ENCODE peak calls at places on chromosome 18, in seven cellular contexts. D is GM23338, S is Panc1, N is HCT116, R is GM12878, Q is SK-N-SH, A is HepG2. H is an unnamed sample.
A peak's percentile ranks its signal among the peaks of the same experiment; 100 is the strongest.

GRCh38 chr18:47436871-47437270 is 185.4 kb upstream of the SKOR2 start:
- DNase-seq in D (no peak), S (no peak), N (no peak), R (no peak), Q (no peak), A (no peak), H (no peak)

GRCh38 chr18:13036622-13037320 is 45.6 kb downstream of the CEP192 start:
- DNase-seq in D (no peak), S (no peak), N (no peak), R (no peak), Q (no peak), A (no peak), H (no peak)

GRCh38 chr18:29218101-29218500 is 1041.2 kb upstream of the CDH2 start:
- DNase-seq in D (no peak), S (no peak), N (no peak), R (no peak), Q (no peak), A (no peak), H (no peak)

GRCh38 chr18:13909541-13909940 is 5.8 kb downstream of the MC2R start:
- DNase-seq in D (no peak), S (no peak), N (no peak), R (no peak), Q (no peak), A (no peak), H (no peak)

GRCh38 chr18:35581555-35582309 is at the start of gene GALNT1:
- DNase-seq in D (peak; percentile 50), S (no peak), N (no peak), R (no peak), Q (peak; percentile 81), A (no peak), H (peak; percentile 29)

GRCh38 chr18:38930881-38931753 is 1365.5 kb upstream of the CELF4 start:
- DNase-seq in D (peak; percentile 51), S (no peak), N (no peak), R (no peak), Q (no peak), A (no peak), H (no peak)

GRCh38 chr18:39134255-39134654 is 1568.7 kb upstream of the CELF4 start:
- DNase-seq in D (peak; percentile 15), S (no peak), N (no peak), R (no peak), Q (no peak), A (no peak), H (no peak)

GRCh38 chr18:79857082-79857661 is 59.4 kb downstream of the KCNG2 start:
- DNase-seq in D (no peak), S (peak; percentile 42), N (no peak), R (no peak), Q (peak; percentile 59), A (peak; percentile 19), H (no peak)

GRCh38 chr18:58310517-58310916 is 266.5 kb downstream of the NEDD4L start:
- DNase-seq in D (peak; percentile 14), S (no peak), N (no peak), R (no peak), Q (no peak), A (no peak), H (no peak)

DNA sequence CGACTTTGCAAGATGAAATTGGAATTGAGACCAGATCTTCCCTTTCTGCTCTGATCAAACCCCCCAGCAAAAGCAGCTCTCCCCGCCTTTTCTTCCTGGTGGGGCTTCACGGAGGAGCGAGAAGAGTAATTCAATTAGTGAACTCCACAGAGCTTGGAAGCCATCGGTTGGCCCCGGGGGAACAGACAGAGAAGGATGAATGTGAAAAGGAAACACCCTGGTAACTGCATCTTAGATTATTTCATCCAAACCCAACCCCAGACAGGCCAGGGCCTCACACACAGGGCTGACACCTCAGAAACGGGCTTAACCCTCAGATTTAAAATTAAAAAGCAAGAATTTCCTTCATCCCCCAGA is 18.3 kb downstream of the SMAD7 start:
- DNase-seq in D (no peak), S (no peak), N (no peak), R (no peak), Q (no peak), A (no peak), H (no peak)
- TF ChIP-seq POLR2AphosphoS5 in D (no peak), S (no peak), N (no peak), R (no peak), Q (no peak), A (no peak), H (no peak)

GRCh38 chr18:48913723-48914122 is 37.0 kb downstream of the SMAD7 start:
- DNase-seq in D (no peak), S (no peak), N (no peak), R (no peak), Q (no peak), A (no peak), H (no peak)
- TF ChIP-seq REST in D (no peak), S (no peak), N (no peak), R (no peak), Q (no peak), A (no peak), H (no peak)

DNA sequence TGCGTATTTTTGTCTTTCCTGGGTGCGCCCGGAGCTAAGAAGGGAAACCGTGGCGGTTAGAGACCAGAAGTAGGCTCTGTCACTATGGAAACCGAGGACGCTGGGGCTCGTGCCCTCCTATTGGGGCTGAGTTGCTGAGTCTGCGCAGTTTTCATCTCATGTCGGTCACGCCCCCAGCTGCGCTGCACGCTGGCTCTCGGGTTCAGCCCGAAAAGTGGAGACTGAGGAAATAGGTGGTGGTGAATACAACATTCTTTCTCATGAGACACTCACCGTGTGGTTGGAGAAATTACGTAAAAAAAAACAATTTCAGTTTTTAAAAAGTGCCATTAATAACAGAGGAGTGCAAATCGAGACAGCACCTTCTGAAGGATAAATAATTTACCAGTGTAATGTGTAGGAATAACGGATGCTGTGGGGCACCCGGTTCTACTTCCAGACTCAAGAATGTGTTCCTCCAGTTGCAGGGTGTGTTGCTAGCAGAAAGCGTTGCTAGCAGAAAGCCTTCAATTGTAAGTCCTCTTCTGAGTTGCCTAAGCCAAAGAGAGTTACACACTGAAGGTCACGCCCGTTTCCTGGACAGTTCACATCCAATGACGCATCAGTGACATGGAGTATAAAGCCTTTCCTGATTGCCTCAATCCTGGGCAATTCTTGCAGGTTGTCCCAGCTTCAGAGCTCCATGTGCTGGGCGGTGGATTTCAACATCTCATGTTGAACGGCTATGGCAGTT is 20.4 kb upstream of the CXXC1 start:
- DNase-seq in D (peak; percentile 98), S (peak; percentile 45), N (no peak), R (peak; percentile 73), Q (peak; percentile 94), A (peak; percentile 85), H (peak; percentile 99)
- TF ChIP-seq POLR2AphosphoS5 in D (no peak), S (no peak), N (no peak), R (no peak), Q (peak; percentile 58), A (no peak), H (peak; percentile 87)

GRCh38 chr18:57273194-57273593 is 79.2 kb upstream of the ST8SIA3 start:
- DNase-seq in D (no peak), S (no peak), N (no peak), R (no peak), Q (no peak), A (peak; percentile 43), H (no peak)
- TF ChIP-seq REST in D (no peak), S (no peak), N (no peak), R (no peak), Q (no peak), A (no peak), H (no peak)

GRCh38 chr18:37442477-37442876 is 123.1 kb downstream of the CELF4 start:
- DNase-seq in D (no peak), S (no peak), N (no peak), R (no peak), Q (no peak), A (no peak), H (no peak)

GRCh38 chr18:37441821-37442220 is 123.8 kb downstream of the CELF4 start:
- DNase-seq in D (no peak), S (no peak), N (no peak), R (no peak), Q (no peak), A (no peak), H (no peak)

GRCh38 chr18:37447959-37448916 is 117.4 kb downstream of the CELF4 start:
- DNase-seq in D (no peak), S (no peak), N (no peak), R (no peak), Q (no peak), A (no peak), H (no peak)

GRCh38 chr18:37449618-37450017 is 116.0 kb downstream of the CELF4 start:
- DNase-seq in D (no peak), S (no peak), N (no peak), R (no peak), Q (no peak), A (no peak), H (no peak)

GRCh38 chr18:37445368-37445767 is 120.2 kb downstream of the CELF4 start:
- DNase-seq in D (no peak), S (no peak), N (no peak), R (no peak), Q (peak; percentile 54), A (no peak), H (no peak)
- TF ChIP-seq POLR2AphosphoS5 in D (no peak), S (no peak), N (no peak), R (no peak), Q (no peak), A (no peak), H (no peak)

DNA sequence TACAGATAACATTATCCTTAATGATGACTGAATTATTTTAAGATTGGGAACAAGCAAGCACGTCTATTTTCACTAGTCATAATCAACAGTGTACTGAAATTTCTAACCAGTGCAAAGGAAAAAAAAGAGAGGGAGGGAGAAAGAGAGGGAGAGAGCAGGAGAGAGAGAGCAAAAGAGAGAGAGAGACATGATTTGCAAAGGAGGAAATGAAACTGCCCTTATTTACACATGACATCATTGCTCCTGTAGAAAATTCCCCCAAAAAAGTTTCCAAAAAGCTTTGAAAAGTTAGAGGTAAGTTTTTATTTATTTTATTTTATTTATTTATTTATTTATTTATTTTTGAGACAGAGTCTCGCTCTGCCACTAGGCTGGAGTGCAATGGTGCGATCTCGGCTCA is 355.3 kb upstream of the CELF4 start:
- DNase-seq in D (no peak), S (no peak), N (no peak), R (no peak), Q (no peak), A (no peak), H (no peak)
- TF ChIP-seq REST in D (no peak), S (no peak), N (no peak), R (no peak), Q (no peak), A (no peak), H (no peak)

DNA sequence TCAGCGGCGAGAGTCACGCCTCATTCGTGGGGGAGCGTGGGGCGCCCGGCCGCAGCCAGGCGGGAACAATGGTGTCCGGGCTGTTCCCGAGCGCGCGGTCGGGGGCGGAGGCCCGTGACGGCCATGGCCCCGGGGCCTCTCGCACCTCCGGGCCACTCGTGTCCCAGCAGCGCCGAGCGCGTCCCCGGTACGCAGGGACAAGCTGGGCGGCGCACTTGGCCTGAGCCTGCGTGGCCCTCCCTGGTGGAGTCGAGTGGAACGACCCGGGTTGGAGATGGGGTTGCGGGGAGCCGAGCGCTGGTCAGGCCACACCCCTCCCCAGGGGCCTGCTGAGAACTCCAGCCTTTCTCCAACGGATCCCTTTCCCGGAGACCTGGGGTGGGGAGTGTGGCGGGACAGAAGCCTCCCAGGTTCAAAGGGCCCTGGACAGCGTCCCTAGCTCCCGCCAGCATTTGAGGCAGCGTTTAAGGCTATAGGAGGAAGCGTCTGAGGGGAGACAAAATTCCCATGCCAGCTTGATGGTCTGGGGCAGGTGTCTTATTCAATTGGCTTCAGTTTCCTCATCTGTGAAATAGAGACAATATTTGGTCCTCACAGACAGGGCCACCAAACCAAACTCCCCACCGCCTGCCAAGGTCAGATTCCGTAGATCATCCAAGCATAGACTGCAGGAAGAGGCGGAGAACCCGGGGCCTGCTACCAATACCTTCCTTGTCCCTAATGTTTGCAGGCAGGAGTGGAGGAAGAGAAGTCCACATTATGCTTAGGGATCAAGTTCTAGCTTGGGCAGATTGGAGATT is 545 bp downstream of the CNDP2 start:
- DNase-seq in D (peak; percentile 66), S (no peak), N (peak; percentile 26), R (no peak), Q (peak; percentile 79), A (peak; percentile 65), H (no peak)
- TF ChIP-seq POLR2AphosphoS5 in D (no peak), S (no peak), N (no peak), R (peak; percentile 1), Q (no peak), A (peak; percentile 15), H (no peak)

H was measured in HL-60.